ENCODE peak calls at places on chromosome 4, in eight cellular contexts. N, L, Z, K, X, A, Y and J are unnamed samples.

GRCh38 chr4:174521800-174522182 is 497 bp downstream of the HPGD start:
- DNase-seq in N (no peak), L (peak; percentile 81), Z (no peak), K (no peak), X (no peak), A (no peak), Y (no peak), J (no peak)

GRCh38 chr4:89994176-89994873 is 99.7 kb downstream of the MMRN1 start:
- DNase-seq in N (no peak), L (no peak), Z (no peak), K (no peak), X (peak; percentile 68), A (no peak), Y (no peak), J (no peak)

GRCh38 chr4:81723927-81724587 is 252.3 kb upstream of the RASGEF1B start:
- DNase-seq in N (peak; percentile 33), L (no peak), Z (peak; percentile 7), K (peak; percentile 24), X (no peak), A (no peak), Y (no peak), J (no peak)

GRCh38 chr4:189792819-189793618 is 147.7 kb upstream of the FRG1 start:
- DNase-seq in N (peak; percentile 33), L (peak; percentile 80), Z (peak; percentile 60), K (peak; percentile 35), X (peak; percentile 39), A (peak; percentile 72), Y (peak; percentile 56), J (peak; percentile 0)

GRCh38 chr4:156762851-156763250 is 208.7 kb downstream of the PDGFC start:
- DNase-seq in N (no peak), L (peak; percentile 42), Z (no peak), K (no peak), X (no peak), A (no peak), Y (no peak), J (no peak)

GRCh38 chr4:55854132-55854531 is 684 bp downstream of the EXOC1 start:
- DNase-seq in N (peak; percentile 23), L (no peak), Z (peak; percentile 16), K (no peak), X (no peak), A (no peak), Y (no peak), J (no peak)

GRCh38 chr4:77110707-77111106 is 34.9 kb upstream of the CCNI start:
- DNase-seq in N (no peak), L (no peak), Z (no peak), K (no peak), X (no peak), A (no peak), Y (no peak), J (no peak)

GRCh38 chr4:109303141-109303499 is 662 bp upstream of the COL25A1 start:
- DNase-seq in N (no peak), L (no peak), Z (no peak), K (no peak), X (no peak), A (no peak), Y (no peak), J (no peak)

GRCh38 chr4:93084599-93085305 is 743.8 kb upstream of the ATOH1 start:
- DNase-seq in N (no peak), L (no peak), Z (no peak), K (no peak), X (no peak), A (peak; percentile 3), Y (no peak), J (no peak)

GRCh38 chr4:146255874-146256273 is 41.5 kb downstream of the REELD1 start:
- DNase-seq in N (no peak), L (no peak), Z (no peak), K (no peak), X (peak; percentile 3), A (no peak), Y (peak; percentile 60), J (peak; percentile 32)

GRCh38 chr4:7944568-7945220 is 5.0 kb upstream of the AFAP1 start:
- DNase-seq in N (no peak), L (no peak), Z (no peak), K (no peak), X (peak; percentile 49), A (no peak), Y (no peak), J (no peak)

GRCh38 chr4:25928320-25928955 is 14.4 kb downstream of the SMIM20 start:
- DNase-seq in N (no peak), L (no peak), Z (no peak), K (no peak), X (no peak), A (no peak), Y (no peak), J (no peak)

GRCh38 chr4:99076292-99076976 is 12.2 kb downstream of the ADH5 start:
- DNase-seq in N (no peak), L (no peak), Z (no peak), K (no peak), X (no peak), A (no peak), Y (no peak), J (no peak)

GRCh38 chr4:17554568-17554967 is 22.4 kb upstream of the LAP3 start:
- DNase-seq in N (no peak), L (no peak), Z (no peak), K (no peak), X (no peak), A (no peak), Y (no peak), J (no peak)

GRCh38 chr4:189069782-189070181 is 870.9 kb upstream of the FRG1 start:
- DNase-seq in N (no peak), L (no peak), Z (no peak), K (no peak), X (no peak), A (no peak), Y (no peak), J (no peak)

GRCh38 chr4:39823193-39823592 is 125.3 kb downstream of the UBE2K start:
- DNase-seq in N (no peak), L (no peak), Z (no peak), K (no peak), X (no peak), A (no peak), Y (peak; percentile 88), J (no peak)

DNA sequence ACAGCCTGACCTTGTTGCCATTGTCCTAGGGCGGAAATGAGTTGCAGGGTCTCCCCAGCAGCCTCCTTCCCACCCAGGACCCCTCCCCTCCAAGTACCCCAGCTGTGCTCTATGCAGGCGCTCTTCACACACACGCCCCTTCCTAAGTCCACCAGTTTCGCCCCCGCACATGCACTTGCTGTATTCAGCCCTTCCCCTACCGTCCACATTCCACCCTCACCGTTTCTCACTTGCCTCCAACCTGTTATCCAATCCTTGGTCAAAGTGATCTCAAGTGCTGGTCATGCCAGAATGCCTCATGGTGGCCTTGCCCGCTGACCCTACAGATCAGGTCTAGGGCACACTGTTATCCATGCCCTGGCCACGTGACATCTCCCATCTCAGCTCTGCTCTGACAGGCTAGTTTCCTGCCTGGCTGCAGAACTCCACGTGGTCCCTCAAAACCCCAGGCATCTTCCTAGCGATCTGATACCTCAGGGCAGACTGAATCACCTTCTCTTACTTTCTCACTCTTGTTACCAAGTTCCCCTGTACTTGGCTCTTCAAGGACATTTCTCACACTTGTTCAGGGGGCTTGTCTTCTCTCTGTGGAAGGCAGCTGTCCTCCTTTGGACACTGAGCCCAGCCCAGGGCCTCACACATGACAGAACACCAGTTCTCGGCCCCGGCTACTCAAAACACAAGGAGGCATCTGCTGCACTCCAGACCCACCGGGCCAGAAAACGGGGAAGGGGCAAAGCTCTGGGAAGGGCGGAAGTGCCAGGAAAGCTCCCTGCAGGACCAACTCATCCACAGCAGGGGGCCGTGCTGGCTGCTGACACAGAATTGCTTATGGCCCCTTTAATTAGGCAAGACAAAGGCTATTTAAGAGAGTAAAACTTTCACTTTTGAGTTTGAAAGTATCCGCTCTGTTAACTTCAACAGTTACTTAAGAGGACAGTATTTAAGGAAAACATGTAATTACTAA is 39.9 kb downstream of the NSG1 start:
- DNase-seq in N (no peak), L (no peak), Z (no peak), K (no peak), X (no peak), A (no peak), Y (no peak), J (no peak)
- TF ChIP-seq CTCF in N (no peak), L (no peak), Z (no peak), K (no peak), X (no peak), A (peak; percentile 27), Y (no peak), J (peak; percentile 21)

DNA sequence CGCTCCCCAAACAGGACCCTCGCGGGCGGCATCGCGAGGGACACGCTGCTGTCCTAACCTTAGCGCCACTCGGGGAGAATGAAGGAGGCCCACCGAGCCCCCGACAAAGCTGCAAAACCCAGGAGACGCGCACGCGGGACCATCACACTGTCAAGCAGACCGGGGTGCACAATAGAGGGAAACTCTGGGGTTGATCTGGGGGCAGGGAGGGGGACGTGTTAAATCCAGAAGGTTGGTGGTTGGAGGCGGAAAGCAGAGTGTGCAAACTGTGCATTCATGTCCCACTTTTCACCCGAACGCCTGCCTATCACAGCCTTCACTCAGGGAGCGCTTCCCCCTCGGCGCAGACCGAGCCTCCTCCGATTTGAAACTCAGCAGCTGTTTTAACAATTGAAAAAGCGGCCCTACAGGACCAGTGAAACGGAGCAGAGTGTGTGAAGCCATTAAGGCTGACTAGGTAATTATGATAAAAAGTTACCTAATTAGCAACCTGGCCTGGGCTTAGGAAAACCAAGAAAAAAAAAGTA is 564 bp upstream of the NDNF start:
- DNase-seq in N (no peak), L (peak; percentile 68), Z (no peak), K (no peak), X (no peak), A (peak; percentile 13), Y (peak; percentile 6), J (no peak)
- H3K4me3 ChIP-seq in N (no peak overlapping the region), L (peak overlapping the region; percentile 51), Z (no peak overlapping the region), K (peak overlapping the region; percentile 32), X (no peak overlapping the region), A (peak overlapping the region; percentile 22), Y (peak overlapping the region; percentile 41), J (peak overlapping the region; percentile 54)

GRCh38 chr4:127604949-127605709 is 27.6 kb upstream of the INTU start:
- DNase-seq in N (peak; percentile 30), L (no peak), Z (peak; percentile 25), K (no peak), X (peak; percentile 29), A (no peak), Y (peak; percentile 65), J (no peak)
- TF ChIP-seq CTCF in N (peak; percentile 81), L (peak; percentile 37), Z (peak; percentile 18), K (peak; percentile 46), X (no peak), A (peak; percentile 40), Y (peak; percentile 40), J (peak; percentile 44)

DNA sequence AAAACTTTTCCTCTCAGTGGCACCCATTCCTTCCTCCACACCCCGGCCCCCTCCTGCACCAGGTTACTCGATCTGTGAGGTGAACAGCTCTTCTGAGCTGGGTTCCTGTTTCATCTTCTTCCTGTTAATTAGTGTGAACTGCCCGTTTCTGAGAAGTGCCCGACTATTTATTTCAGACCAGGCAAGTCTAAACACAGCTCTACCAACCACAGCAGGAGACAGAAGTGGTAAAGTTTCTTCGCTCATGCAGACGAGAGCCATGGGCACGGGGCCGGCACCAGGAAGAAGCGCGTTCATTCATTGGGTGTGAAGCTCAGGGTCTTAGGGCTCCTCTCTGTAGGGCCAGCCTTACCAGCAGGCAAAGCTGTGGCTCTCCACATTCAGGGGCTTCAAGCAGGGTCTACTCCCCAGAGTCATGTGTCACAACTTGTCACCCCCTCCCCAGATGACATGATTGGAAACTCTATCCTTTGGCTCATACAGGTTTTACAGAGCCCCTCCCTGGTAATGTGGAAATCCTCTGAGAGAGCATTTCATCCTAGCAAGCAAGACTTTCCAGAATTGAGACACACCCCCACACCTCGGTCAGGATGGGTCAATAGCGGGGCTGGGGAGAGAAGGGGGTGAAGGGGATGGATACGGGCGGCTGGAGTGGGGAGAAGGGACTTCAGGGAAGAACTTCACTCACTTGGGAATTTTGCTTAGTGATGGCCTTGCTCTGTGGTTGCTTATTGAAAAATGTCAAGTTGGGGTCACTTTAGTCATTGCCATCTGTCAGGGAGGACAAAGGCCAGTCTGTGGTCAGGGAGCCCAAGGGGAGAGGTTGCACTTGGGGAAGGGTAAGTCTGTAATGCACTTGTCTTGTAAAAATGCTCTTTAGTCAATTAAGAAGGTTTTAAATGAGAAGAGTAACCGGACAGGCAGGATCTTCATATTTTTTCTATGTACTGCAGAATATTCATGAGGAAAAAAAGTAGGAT is 121.6 kb upstream of the TRIM2 start:
- DNase-seq in N (no peak), L (no peak), Z (no peak), K (no peak), X (no peak), A (no peak), Y (no peak), J (no peak)
- H3K4me3 ChIP-seq in N (no peak overlapping the region), L (no peak overlapping the region), Z (no peak overlapping the region), K (no peak overlapping the region), X (no peak overlapping the region), A (no peak overlapping the region), Y (no peak overlapping the region), J (no peak overlapping the region)